ENCODE peak calls at places on chromosomes 6 and 20, in eight cellular contexts. One of them, this sample, is unnamed.

GRCh38 chr20:472137-472846 is 10.0 kb upstream of the TBC1D20 start:
- DNase-seq in prostate gland: no peak
- DNase-seq in stomach: no peak
- DNase-seq in esophagus muscularis mucosa: no peak
- DNase-seq in sigmoid colon: no peak
- DNase-seq in endothelial cell of umbilical vein: no peak
- DNase-seq in GM23338: peak; percentile 9
- DNase-seq in suprapubic skin: no peak
- DNase-seq in this sample: no peak

GRCh38 chr6:160067564-160067963 is 54.1 kb upstream of the SLC22A1 start:
- DNase-seq in suprapubic skin: no peak
- DNase-seq in prostate gland: no peak
- DNase-seq in GM23338: no peak
- DNase-seq in esophagus muscularis mucosa: no peak
- DNase-seq in sigmoid colon: no peak
- DNase-seq in endothelial cell of umbilical vein: no peak
- DNase-seq in stomach: no peak
- DNase-seq in this sample: no peak

GRCh38 chr6:23013776-23014175 is 444.4 kb downstream of the HDGFL1 start:
- DNase-seq in sigmoid colon: no peak
- DNase-seq in endothelial cell of umbilical vein: no peak
- DNase-seq in suprapubic skin: no peak
- DNase-seq in esophagus muscularis mucosa: no peak
- DNase-seq in stomach: no peak
- DNase-seq in GM23338: peak; percentile 10
- DNase-seq in prostate gland: no peak
- DNase-seq in this sample: no peak

GRCh38 chr20:5156670-5157448 is 30.1 kb downstream of the CDS2 start:
- DNase-seq in prostate gland: no peak
- DNase-seq in esophagus muscularis mucosa: no peak
- DNase-seq in GM23338: no peak
- DNase-seq in suprapubic skin: no peak
- DNase-seq in sigmoid colon: no peak
- DNase-seq in endothelial cell of umbilical vein: peak; percentile 45
- DNase-seq in stomach: no peak
- DNase-seq in this sample: no peak

GRCh38 chr20:48076247-48076646 is 291.0 kb upstream of the SULF2 start:
- DNase-seq in sigmoid colon: no peak
- DNase-seq in GM23338: no peak
- DNase-seq in endothelial cell of umbilical vein: no peak
- DNase-seq in prostate gland: no peak
- DNase-seq in esophagus muscularis mucosa: no peak
- DNase-seq in suprapubic skin: no peak
- DNase-seq in stomach: no peak
- DNase-seq in this sample: no peak

GRCh38 chr6:25866011-25866410 is 8.0 kb downstream of the SLC17A3 start:
- DNase-seq in GM23338: no peak
- DNase-seq in stomach: no peak
- DNase-seq in prostate gland: no peak
- DNase-seq in esophagus muscularis mucosa: no peak
- DNase-seq in endothelial cell of umbilical vein: no peak
- DNase-seq in suprapubic skin: no peak
- DNase-seq in sigmoid colon: no peak
- DNase-seq in this sample: no peak

GRCh38 chr6:168159503-168159902 is 80.5 kb upstream of the FRMD1 start:
- DNase-seq in stomach: no peak
- DNase-seq in endothelial cell of umbilical vein: no peak
- DNase-seq in sigmoid colon: peak; percentile 22
- DNase-seq in esophagus muscularis mucosa: peak; percentile 83
- DNase-seq in GM23338: no peak
- DNase-seq in suprapubic skin: no peak
- DNase-seq in prostate gland: no peak
- DNase-seq in this sample: peak; percentile 61

GRCh38 chr20:7038029-7038428 is 270.5 kb downstream of the BMP2 start:
- DNase-seq in prostate gland: no peak
- DNase-seq in suprapubic skin: no peak
- DNase-seq in endothelial cell of umbilical vein: no peak
- DNase-seq in esophagus muscularis mucosa: no peak
- DNase-seq in GM23338: no peak
- DNase-seq in sigmoid colon: no peak
- DNase-seq in stomach: no peak
- DNase-seq in this sample: no peak

GRCh38 chr6:24864345-24864744 is 65.6 kb upstream of the ARMH2 start:
- DNase-seq in stomach: no peak
- DNase-seq in esophagus muscularis mucosa: no peak
- DNase-seq in GM23338: no peak
- DNase-seq in prostate gland: no peak
- DNase-seq in suprapubic skin: no peak
- DNase-seq in endothelial cell of umbilical vein: no peak
- DNase-seq in sigmoid colon: no peak
- DNase-seq in this sample: no peak

GRCh38 chr6:169326067-169326799 is 72.6 kb upstream of the THBS2 start:
- DNase-seq in GM23338: peak; percentile 82
- DNase-seq in sigmoid colon: no peak
- DNase-seq in stomach: no peak
- DNase-seq in prostate gland: no peak
- DNase-seq in suprapubic skin: no peak
- DNase-seq in esophagus muscularis mucosa: peak; percentile 89
- DNase-seq in endothelial cell of umbilical vein: no peak
- DNase-seq in this sample: peak; percentile 75

GRCh38 chr20:13995841-13996240 is 525 bp downstream of the MACROD2 start:
- DNase-seq in stomach: peak; percentile 70
- DNase-seq in esophagus muscularis mucosa: no peak
- DNase-seq in prostate gland: peak; percentile 52
- DNase-seq in endothelial cell of umbilical vein: peak; percentile 12
- DNase-seq in suprapubic skin: peak; percentile 63
- DNase-seq in GM23338: peak; percentile 65
- DNase-seq in sigmoid colon: peak; percentile 71
- DNase-seq in this sample: no peak

GRCh38 chr6:30568245-30568644 is 3.0 kb upstream of the ABCF1 start:
- DNase-seq in prostate gland: no peak
- DNase-seq in sigmoid colon: no peak
- DNase-seq in suprapubic skin: no peak
- DNase-seq in endothelial cell of umbilical vein: no peak
- DNase-seq in stomach: no peak
- DNase-seq in esophagus muscularis mucosa: no peak
- DNase-seq in GM23338: no peak
- DNase-seq in this sample: no peak

GRCh38 chr6:3849681-3850450 is 693 bp downstream of the FAM50B start:
- DNase-seq in endothelial cell of umbilical vein: peak; percentile 39
- DNase-seq in prostate gland: no peak
- DNase-seq in suprapubic skin: peak; percentile 70
- DNase-seq in GM23338: peak; percentile 45
- DNase-seq in esophagus muscularis mucosa: no peak
- DNase-seq in stomach: peak; percentile 34
- DNase-seq in sigmoid colon: peak; percentile 72
- DNase-seq in this sample: no peak

GRCh38 chr6:24549674-24550418 is 55.1 kb downstream of the ALDH5A1 start:
- DNase-seq in suprapubic skin: no peak
- DNase-seq in esophagus muscularis mucosa: no peak
- DNase-seq in stomach: no peak
- DNase-seq in GM23338: no peak
- DNase-seq in prostate gland: no peak
- DNase-seq in endothelial cell of umbilical vein: no peak
- DNase-seq in sigmoid colon: no peak
- DNase-seq in this sample: no peak

GRCh38 chr6:79031821-79032590 is 46.0 kb downstream of the PHIP start:
- DNase-seq in endothelial cell of umbilical vein: no peak
- DNase-seq in esophagus muscularis mucosa: no peak
- DNase-seq in suprapubic skin: no peak
- DNase-seq in stomach: no peak
- DNase-seq in sigmoid colon: no peak
- DNase-seq in GM23338: no peak
- DNase-seq in prostate gland: no peak
- DNase-seq in this sample: no peak

GRCh38 chr6:148864941-148865340 is 118.1 kb downstream of the UST start:
- DNase-seq in esophagus muscularis mucosa: no peak
- DNase-seq in sigmoid colon: no peak
- DNase-seq in GM23338: no peak
- DNase-seq in prostate gland: no peak
- DNase-seq in stomach: no peak
- DNase-seq in suprapubic skin: no peak
- DNase-seq in endothelial cell of umbilical vein: no peak
- DNase-seq in this sample: no peak

GRCh38 chr6:150499882-150500312 is 99.8 kb upstream of the PLEKHG1 start:
- DNase-seq in GM23338: no peak
- DNase-seq in prostate gland: no peak
- DNase-seq in sigmoid colon: no peak
- DNase-seq in stomach: no peak
- DNase-seq in esophagus muscularis mucosa: no peak
- DNase-seq in suprapubic skin: no peak
- DNase-seq in endothelial cell of umbilical vein: no peak
- DNase-seq in this sample: no peak

GRCh38 chr6:127129281-127129680 is 10.8 kb downstream of the RSPO3 start:
- DNase-seq in stomach: no peak
- DNase-seq in esophagus muscularis mucosa: no peak
- DNase-seq in prostate gland: no peak
- DNase-seq in endothelial cell of umbilical vein: no peak
- DNase-seq in suprapubic skin: no peak
- DNase-seq in GM23338: no peak
- DNase-seq in sigmoid colon: no peak
- DNase-seq in this sample: no peak

GRCh38 chr6:2861071-2861821 is 19.6 kb upstream of the SERPINB1 start:
- DNase-seq in suprapubic skin: no peak
- DNase-seq in GM23338: no peak
- DNase-seq in sigmoid colon: no peak
- DNase-seq in prostate gland: no peak
- DNase-seq in endothelial cell of umbilical vein: no peak
- DNase-seq in stomach: no peak
- DNase-seq in esophagus muscularis mucosa: peak; percentile 77
- DNase-seq in this sample: no peak

GRCh38 chr6:132513821-132514545 is 1.1 kb upstream of the STX7 start:
- DNase-seq in endothelial cell of umbilical vein: no peak
- DNase-seq in esophagus muscularis mucosa: no peak
- DNase-seq in GM23338: no peak
- DNase-seq in prostate gland: no peak
- DNase-seq in suprapubic skin: no peak
- DNase-seq in sigmoid colon: no peak
- DNase-seq in stomach: no peak
- DNase-seq in this sample: no peak

GRCh38 chr6:109095036-109095820 is at the start of gene CEP57L1:
- DNase-seq in endothelial cell of umbilical vein: peak; percentile 99
- DNase-seq in GM23338: peak; percentile 98
- DNase-seq in prostate gland: peak; percentile 93
- DNase-seq in esophagus muscularis mucosa: peak; percentile 98
- DNase-seq in stomach: peak; percentile 97
- DNase-seq in suprapubic skin: peak; percentile 97
- DNase-seq in sigmoid colon: peak; percentile 99
- DNase-seq in this sample: peak; percentile 98
- TF ChIP-seq POLR2AphosphoS5 in endothelial cell of umbilical vein: peak; percentile 76
- TF ChIP-seq POLR2AphosphoS5 in GM23338: peak; percentile 84
- TF ChIP-seq POLR2AphosphoS5 in prostate gland: peak; percentile 92
- TF ChIP-seq POLR2AphosphoS5 in esophagus muscularis mucosa: peak; percentile 69
- TF ChIP-seq POLR2AphosphoS5 in stomach: peak; percentile 56
- TF ChIP-seq POLR2AphosphoS5 in suprapubic skin: peak; percentile 23
- TF ChIP-seq POLR2AphosphoS5 in sigmoid colon: peak; percentile 87
- TF ChIP-seq POLR2AphosphoS5 in this sample: peak; percentile 98

DNA sequence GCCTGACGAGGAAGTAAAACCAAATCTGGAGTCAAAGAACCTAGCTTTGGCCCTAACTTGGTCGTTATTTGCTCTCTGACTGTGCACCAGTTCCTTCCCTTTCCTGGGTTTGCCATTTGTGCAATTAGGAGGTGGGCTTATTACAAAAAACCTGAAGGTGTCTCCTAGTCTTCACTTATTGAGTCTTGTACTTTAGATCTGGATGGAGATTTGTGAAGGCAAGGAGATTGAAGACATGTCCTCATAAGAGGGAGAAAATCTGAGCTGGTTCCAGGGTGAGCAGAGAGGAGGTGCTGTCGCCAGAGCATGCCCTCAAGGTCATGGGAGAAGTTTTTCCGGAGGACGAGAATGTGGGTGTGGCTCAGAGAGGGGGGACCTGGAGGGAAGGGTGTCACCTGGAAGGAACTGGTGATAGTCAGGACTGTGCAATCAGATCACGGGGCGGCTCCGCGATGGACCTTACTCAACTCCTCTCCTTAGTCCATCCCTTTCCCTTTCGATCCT is 703 bp upstream of the ACSS2 start:
- DNase-seq in endothelial cell of umbilical vein: no peak
- DNase-seq in GM23338: no peak
- DNase-seq in prostate gland: no peak
- DNase-seq in stomach: no peak
- DNase-seq in sigmoid colon: no peak
- DNase-seq in esophagus muscularis mucosa: no peak
- DNase-seq in suprapubic skin: no peak
- DNase-seq in this sample: no peak
- H3K4me1 ChIP-seq in endothelial cell of umbilical vein: peaks cover 12% of the 10 kb centered on the region
- H3K4me1 ChIP-seq in GM23338: peaks cover 26% of the 10 kb centered on the region
- H3K4me1 ChIP-seq in prostate gland: no peaks in the 10 kb centered on the region
- H3K4me1 ChIP-seq in stomach: peaks cover 87% of the 10 kb centered on the region
- H3K4me1 ChIP-seq in sigmoid colon: peaks cover 40% of the 10 kb centered on the region
- H3K4me1 ChIP-seq in esophagus muscularis mucosa: peaks cover 66% of the 10 kb centered on the region
- H3K4me1 ChIP-seq in suprapubic skin: peaks cover 61% of the 10 kb centered on the region
- H3K4me1 ChIP-seq in this sample: peaks cover 69% of the 10 kb centered on the region

GRCh38 chr20:17807670-17808069 is 107.9 kb downstream of the BANF2 start:
- DNase-seq in stomach: no peak
- DNase-seq in GM23338: peak; percentile 9
- DNase-seq in prostate gland: no peak
- DNase-seq in sigmoid colon: no peak
- DNase-seq in endothelial cell of umbilical vein: no peak
- DNase-seq in esophagus muscularis mucosa: no peak
- DNase-seq in suprapubic skin: no peak
- DNase-seq in this sample: no peak
- TF ChIP-seq CTCF in stomach: no peak
- TF ChIP-seq CTCF in GM23338: no peak
- TF ChIP-seq CTCF in prostate gland: no peak
- TF ChIP-seq CTCF in sigmoid colon: no peak
- TF ChIP-seq CTCF in endothelial cell of umbilical vein: no peak
- TF ChIP-seq CTCF in esophagus muscularis mucosa: no peak
- TF ChIP-seq CTCF in suprapubic skin: no peak
- TF ChIP-seq CTCF in this sample: no peak

GRCh38 chr6:89298680-89299450 is 16.2 kb downstream of the GABRR2 start:
- DNase-seq in suprapubic skin: no peak
- DNase-seq in GM23338: no peak
- DNase-seq in stomach: no peak
- DNase-seq in endothelial cell of umbilical vein: peak; percentile 26
- DNase-seq in esophagus muscularis mucosa: peak; percentile 37
- DNase-seq in sigmoid colon: no peak
- DNase-seq in prostate gland: no peak
- DNase-seq in this sample: no peak

GRCh38 chr6:89299451-89299850 is 15.6 kb downstream of the GABRR2 start:
- DNase-seq in suprapubic skin: no peak
- DNase-seq in stomach: no peak
- DNase-seq in endothelial cell of umbilical vein: peak; percentile 83
- DNase-seq in GM23338: peak; percentile 62
- DNase-seq in sigmoid colon: no peak
- DNase-seq in prostate gland: no peak
- DNase-seq in esophagus muscularis mucosa: peak; percentile 84
- DNase-seq in this sample: no peak

GRCh38 chr6:89295981-89296380 is 19.1 kb downstream of the GABRR2 start:
- DNase-seq in sigmoid colon: no peak
- DNase-seq in endothelial cell of umbilical vein: no peak
- DNase-seq in suprapubic skin: no peak
- DNase-seq in GM23338: no peak
- DNase-seq in stomach: no peak
- DNase-seq in esophagus muscularis mucosa: peak; percentile 53
- DNase-seq in prostate gland: no peak
- DNase-seq in this sample: peak; percentile 79

GRCh38 chr6:89301586-89302194 is 13.4 kb downstream of the GABRR2 start:
- DNase-seq in endothelial cell of umbilical vein: no peak
- DNase-seq in suprapubic skin: no peak
- DNase-seq in stomach: no peak
- DNase-seq in esophagus muscularis mucosa: peak; percentile 80
- DNase-seq in prostate gland: no peak
- DNase-seq in sigmoid colon: no peak
- DNase-seq in GM23338: no peak
- DNase-seq in this sample: no peak

GRCh38 chr6:89297695-89298351 is 17.3 kb downstream of the GABRR2 start:
- DNase-seq in suprapubic skin: no peak
- DNase-seq in endothelial cell of umbilical vein: peak; percentile 97
- DNase-seq in esophagus muscularis mucosa: peak; percentile 80
- DNase-seq in stomach: peak; percentile 62
- DNase-seq in GM23338: no peak
- DNase-seq in prostate gland: peak; percentile 33
- DNase-seq in sigmoid colon: no peak
- DNase-seq in this sample: no peak
- TF ChIP-seq POLR2AphosphoS5 in suprapubic skin: no peak
- TF ChIP-seq POLR2AphosphoS5 in endothelial cell of umbilical vein: peak; percentile 91
- TF ChIP-seq POLR2AphosphoS5 in esophagus muscularis mucosa: peak; percentile 60
- TF ChIP-seq POLR2AphosphoS5 in stomach: peak; percentile 79
- TF ChIP-seq POLR2AphosphoS5 in GM23338: no peak
- TF ChIP-seq POLR2AphosphoS5 in prostate gland: peak; percentile 50
- TF ChIP-seq POLR2AphosphoS5 in sigmoid colon: peak; percentile 42
- TF ChIP-seq POLR2AphosphoS5 in this sample: no peak

This sample was measured in vagina.